ENCODE peak calls at places on chromosome 19, in four cellular contexts. A is neural progenitor cell, Z is lung, X is pancreas. K is an unnamed sample.

GRCh38 chr19:50776131-50776530 is 5.9 kb downstream of the GPR32 start:
- DNase-seq in A (no peak), Z (no peak), X (no peak), K (no peak)

GRCh38 chr19:19034204-19034624 is 811 bp downstream of the ARMC6 start:
- DNase-seq in A (peak), Z (peak), X (no peak), K (no peak)

GRCh38 chr19:19647037-19647835 is 3.8 kb upstream of the GMIP start:
- DNase-seq in A (no peak), Z (no peak), X (no peak), K (no peak)

GRCh38 chr19:15128162-15128770 is 21.1 kb downstream of the SYDE1 start:
- DNase-seq in A (no peak), Z (no peak), X (no peak), K (no peak)

GRCh38 chr19:36837525-36837901 is 674 bp downstream of the ZNF790 start:
- DNase-seq in A (no peak), Z (no peak), X (no peak), K (no peak)

GRCh38 chr19:10517760-10518443 is 655 bp upstream of the S1PR5 start:
- DNase-seq in A (peak), Z (no peak), X (no peak), K (no peak)

GRCh38 chr19:6734096-6734696 is 3.2 kb downstream of the GPR108 start:
- DNase-seq in A (no peak), Z (peak), X (no peak), K (peak)

GRCh38 chr19:56842421-56842820 is 1.9 kb upstream of the PEG3 start:
- DNase-seq in A (no peak), Z (no peak), X (no peak), K (no peak)

GRCh38 chr19:19488875-19489690 is 26.3 kb downstream of the TSSK6 start:
- DNase-seq in A (peak), Z (peak), X (peak), K (peak)

GRCh38 chr19:33269016-33269415 is 33.3 kb downstream of the CEBPA start:
- DNase-seq in A (no peak), Z (no peak), X (no peak), K (no peak)

GRCh38 chr19:45130888-45131615 is 29.7 kb downstream of the NKPD1 start:
- DNase-seq in A (peak), Z (no peak), X (no peak), K (no peak)

GRCh38 chr19:10061717-10062310 is 24.3 kb upstream of the SHFL start:
- DNase-seq in A (peak), Z (no peak), X (no peak), K (no peak)

GRCh38 chr19:41532526-41532925 is 43.4 kb upstream of the CEACAM21 start:
- DNase-seq in A (no peak), Z (no peak), X (no peak), K (no peak)

GRCh38 chr19:8567522-8568172 is 9.6 kb downstream of the MYO1F start:
- DNase-seq in A (no peak), Z (peak), X (no peak), K (peak)

GRCh38 chr19:21748088-21748487 is 19.3 kb downstream of the ZNF100 start:
- DNase-seq in A (no peak), Z (no peak), X (no peak), K (no peak)

GRCh38 chr19:47714339-47714738 is 1.1 kb downstream of the EHD2 start:
- DNase-seq in A (no peak), Z (no peak), X (no peak), K (no peak)

GRCh38 chr19:41175825-41176734 is 16.9 kb upstream of the CYP2S1 start:
- DNase-seq in A (peak), Z (peak), X (no peak), K (peak)

GRCh38 chr19:38656171-38656981 is 8.9 kb downstream of the ACTN4 start:
- DNase-seq in A (no peak), Z (no peak), X (no peak), K (no peak)

GRCh38 chr19:48920949-48921348 is 12.6 kb upstream of the DHDH start:
- DNase-seq in A (no peak), Z (no peak), X (no peak), K (no peak)

GRCh38 chr19:27673986-27674385 is 1539.0 kb downstream of the UQCRFS1 start:
- DNase-seq in A (no peak), Z (no peak), X (no peak), K (no peak)

GRCh38 chr19:55657004-55657747 is 2.3 kb downstream of the U2AF2 start:
- DNase-seq in A (no peak), Z (no peak), X (peak), K (no peak)

GRCh38 chr19:49802836-49803528 is 10.1 kb downstream of the FUZ start:
- DNase-seq in A (no peak), Z (no peak), X (peak), K (no peak)

GRCh38 chr19:54029930-54030490 is 33.7 kb downstream of the VSTM1 start:
- DNase-seq in A (peak), Z (peak), X (peak), K (no peak)

GRCh38 chr19:47253467-47253881 is 2.9 kb upstream of the CCDC9 start:
- DNase-seq in A (no peak), Z (no peak), X (no peak), K (no peak)

GRCh38 chr19:10335149-10336053 is 2.1 kb upstream of the RAVER1 start:
- DNase-seq in A (no peak), Z (no peak), X (no peak), K (peak)

GRCh38 chr19:49335071-49335783 is at the start of gene CD37:
- DNase-seq in A (no peak), Z (no peak), X (no peak), K (no peak)

GRCh38 chr19:33426621-33427475 is 53.3 kb downstream of the CEBPG start:
- DNase-seq in A (no peak), Z (no peak), X (no peak), K (no peak)

GRCh38 chr19:32318884-32319520 is 26.4 kb upstream of the ZNF507 start:
- DNase-seq in A (peak), Z (no peak), X (no peak), K (no peak)

GRCh38 chr19:47523473-47523872 is 8.6 kb upstream of the NAPA start:
- DNase-seq in A (no peak), Z (no peak), X (no peak), K (no peak)

GRCh38 chr19:50677636-50678035 is 28.4 kb downstream of the C19orf81 start:
- DNase-seq in A (no peak), Z (no peak), X (no peak), K (no peak)

GRCh38 chr19:16896913-16897571 is 8.2 kb downstream of the F2RL3 start:
- DNase-seq in A (peak), Z (peak), X (peak), K (peak)

GRCh38 chr19:43699506-43700367 is 16.1 kb upstream of the IRGC start:
- DNase-seq in A (peak), Z (no peak), X (no peak), K (peak)

GRCh38 chr19:14395710-14396338 is 14.6 kb downstream of the ADGRE5 start:
- DNase-seq in A (no peak), Z (no peak), X (no peak), K (no peak)

GRCh38 chr19:18008814-18009213 is 844 bp downstream of the ARRDC2 start:
- DNase-seq in A (no peak), Z (no peak), X (no peak), K (no peak)

GRCh38 chr19:18007605-18007938 is 398 bp upstream of the ARRDC2 start:
- DNase-seq in A (no peak), Z (no peak), X (no peak), K (no peak)

GRCh38 chr19:18007939-18008673 is at the start of gene ARRDC2:
- DNase-seq in A (peak), Z (peak), X (peak), K (peak)

GRCh38 chr19:18009412-18010066 is 1.6 kb downstream of the ARRDC2 start:
- DNase-seq in A (no peak), Z (no peak), X (no peak), K (no peak)

GRCh38 chr19:18010149-18010548 is 2.2 kb downstream of the ARRDC2 start:
- DNase-seq in A (no peak), Z (no peak), X (no peak), K (no peak)
- H3K27ac ChIP-seq in A (no peak), Z (no peak), X (no peak), K (no peak)

DNA sequence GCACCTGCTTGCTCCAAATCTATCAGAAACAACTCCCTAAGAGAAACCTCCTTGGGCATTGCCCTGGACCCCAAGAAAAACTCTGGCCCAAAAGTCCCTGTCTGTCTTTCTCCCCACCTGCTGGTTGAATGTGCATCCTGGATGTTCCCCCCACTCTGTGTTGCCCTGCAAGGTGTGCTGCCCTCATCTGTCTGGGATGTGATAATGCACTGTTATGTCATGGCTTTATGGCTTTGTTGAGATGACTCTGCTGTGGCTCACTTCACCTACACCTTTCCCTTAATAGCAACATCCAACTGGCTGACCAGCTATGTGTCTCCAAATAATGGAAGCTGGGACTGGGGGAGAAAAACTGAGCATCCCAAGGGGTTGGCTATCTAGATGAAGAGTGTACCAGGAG is 2.6 kb downstream of the ZNF20 start:
- DNase-seq in A (no peak), Z (no peak), X (no peak), K (no peak)
- TF ChIP-seq CTCF in A (no peak), Z (no peak), X (no peak), K (peak)

GRCh38 chr19:35644987-35645679 is 3.0 kb upstream of the COX6B1 start:
- DNase-seq in A (peak), Z (peak), X (peak), K (peak)
- H3K27ac ChIP-seq in A (no peak), Z (peak), X (peak), K (peak)

DNA sequence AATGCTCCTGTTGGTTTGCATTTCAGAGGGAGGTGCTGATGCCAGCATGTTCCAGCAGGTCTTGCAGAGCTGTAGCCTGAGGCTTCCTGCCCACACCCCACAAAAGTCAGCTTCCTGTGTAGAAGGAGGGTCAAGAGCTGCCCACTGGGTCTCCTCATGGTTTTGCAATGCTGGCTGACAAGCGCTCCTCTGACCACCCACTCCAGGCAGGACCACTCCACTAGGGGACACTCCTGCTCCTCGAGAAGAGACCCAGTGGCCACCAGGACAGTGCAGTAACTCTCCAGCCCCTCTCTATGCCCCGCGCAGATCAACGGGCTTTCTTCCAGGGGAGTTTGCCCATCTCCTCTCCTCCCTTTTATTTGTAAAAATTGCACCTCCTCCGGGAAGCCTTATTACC is 72.9 kb upstream of the UQCRFS1 start:
- DNase-seq in A (peak), Z (no peak), X (no peak), K (no peak)
- TF ChIP-seq CTCF in A (peak), Z (no peak), X (no peak), K (no peak)

GRCh38 chr19:5545984-5546383 is 21.8 kb downstream of the TINCR start:
- DNase-seq in A (no peak), Z (no peak), X (no peak), K (no peak)

GRCh38 chr19:5545051-5545450 is 22.7 kb downstream of the TINCR start:
- DNase-seq in A (no peak), Z (no peak), X (no peak), K (no peak)

GRCh38 chr19:5542665-5543064 is 25.1 kb downstream of the TINCR start:
- DNase-seq in A (peak), Z (no peak), X (no peak), K (no peak)

GRCh38 chr19:5547881-5548280 is 19.9 kb downstream of the TINCR start:
- DNase-seq in A (peak), Z (no peak), X (no peak), K (no peak)
- H3K27ac ChIP-seq in A (no peak), Z (no peak), X (no peak), K (no peak)

GRCh38 chr19:5534787-5535586 is 32.8 kb downstream of the TINCR start:
- DNase-seq in A (no peak), Z (no peak), X (no peak), K (no peak)
- TF ChIP-seq CTCF in A (peak), Z (no peak), X (no peak), K (peak)

DNA sequence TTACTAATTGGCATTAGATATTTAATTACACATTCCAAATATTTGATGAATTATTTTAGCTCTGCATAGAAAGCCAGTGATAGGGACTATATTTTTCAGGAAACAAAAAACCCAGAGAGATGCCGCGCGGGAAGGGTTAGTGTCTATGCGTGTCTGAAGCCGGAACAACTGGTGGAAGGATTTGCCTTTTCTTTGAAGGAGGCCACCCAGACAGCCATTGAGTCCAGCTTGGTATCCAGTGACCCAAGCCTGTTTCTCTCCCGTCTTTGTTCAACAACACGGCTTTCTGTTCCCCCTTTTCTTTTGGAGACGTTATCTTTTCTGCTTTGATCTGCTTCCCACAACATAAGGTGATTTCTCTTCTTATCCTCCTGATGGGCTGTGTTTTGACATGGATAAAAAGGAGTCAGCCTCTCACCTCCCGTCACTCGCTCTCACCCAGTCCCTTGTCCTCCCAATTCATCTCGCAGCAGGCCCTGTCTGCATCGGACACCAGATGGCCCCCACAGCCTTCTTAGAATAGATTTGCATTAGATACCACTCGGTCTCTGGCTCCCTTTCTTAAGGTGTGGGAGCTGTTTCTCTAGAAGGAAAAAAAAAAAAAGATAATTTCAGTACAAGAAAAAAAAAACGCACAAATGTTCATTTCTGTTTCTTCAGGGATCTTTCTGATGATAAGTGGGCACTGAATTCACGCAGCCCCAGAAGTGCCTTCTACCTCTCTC is 361.8 kb downstream of the ZNF536 start:
- DNase-seq in A (peak), Z (no peak), X (no peak), K (no peak)
- H3K27ac ChIP-seq in A (no peak), Z (no peak), X (no peak), K (no peak)

GRCh38 chr19:1745589-1746031 is 7.7 kb upstream of the ONECUT3 start:
- DNase-seq in A (peak), Z (no peak), X (no peak), K (no peak)

GRCh38 chr19:1744133-1744665 is 9.1 kb upstream of the ONECUT3 start:
- DNase-seq in A (no peak), Z (no peak), X (no peak), K (no peak)

GRCh38 chr19:1746401-1747284 is 6.7 kb upstream of the ONECUT3 start:
- DNase-seq in A (no peak), Z (no peak), X (no peak), K (no peak)

GRCh38 chr19:1742989-1743696 is 10.2 kb upstream of the ONECUT3 start:
- DNase-seq in A (no peak), Z (no peak), X (no peak), K (no peak)

DNA sequence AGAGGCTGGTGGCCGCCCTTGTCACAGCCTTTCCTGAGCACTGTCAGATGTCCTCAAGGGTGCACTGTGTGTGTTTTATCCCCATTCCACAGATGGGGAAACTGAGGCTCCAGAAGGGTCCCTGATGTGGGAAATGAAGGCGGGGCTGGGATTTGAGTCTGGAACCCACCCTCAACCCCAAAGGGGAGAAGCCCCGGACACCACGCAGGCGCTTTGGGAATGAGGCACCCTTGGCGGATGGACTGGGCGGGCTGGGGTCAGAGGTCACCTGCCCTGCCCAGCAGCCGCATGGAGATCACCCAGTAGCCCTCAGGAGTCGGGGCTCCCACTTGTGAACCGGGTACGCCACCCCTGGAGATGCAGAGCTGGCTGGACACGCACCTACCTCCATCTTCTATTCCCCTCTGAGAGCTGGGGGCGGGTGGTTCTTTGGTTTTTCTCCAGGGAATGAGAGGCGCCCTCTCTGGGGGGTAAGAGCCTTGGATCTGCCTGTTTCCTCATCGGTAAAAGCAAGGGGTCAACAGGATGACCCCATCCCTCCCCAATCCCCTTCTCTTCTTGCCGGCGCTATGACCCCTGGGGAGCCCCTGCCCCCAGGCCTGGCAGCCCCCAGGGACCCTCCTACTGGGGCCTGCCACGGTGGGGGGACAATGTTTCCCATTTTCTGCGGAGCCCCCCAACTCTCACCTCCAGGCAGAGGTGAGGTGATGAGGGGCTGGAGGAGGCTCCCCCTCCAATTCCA is 8.3 kb upstream of the ONECUT3 start:
- DNase-seq in A (no peak), Z (no peak), X (no peak), K (no peak)
- TF ChIP-seq CTCF in A (no peak), Z (no peak), X (no peak), K (no peak)

DNA sequence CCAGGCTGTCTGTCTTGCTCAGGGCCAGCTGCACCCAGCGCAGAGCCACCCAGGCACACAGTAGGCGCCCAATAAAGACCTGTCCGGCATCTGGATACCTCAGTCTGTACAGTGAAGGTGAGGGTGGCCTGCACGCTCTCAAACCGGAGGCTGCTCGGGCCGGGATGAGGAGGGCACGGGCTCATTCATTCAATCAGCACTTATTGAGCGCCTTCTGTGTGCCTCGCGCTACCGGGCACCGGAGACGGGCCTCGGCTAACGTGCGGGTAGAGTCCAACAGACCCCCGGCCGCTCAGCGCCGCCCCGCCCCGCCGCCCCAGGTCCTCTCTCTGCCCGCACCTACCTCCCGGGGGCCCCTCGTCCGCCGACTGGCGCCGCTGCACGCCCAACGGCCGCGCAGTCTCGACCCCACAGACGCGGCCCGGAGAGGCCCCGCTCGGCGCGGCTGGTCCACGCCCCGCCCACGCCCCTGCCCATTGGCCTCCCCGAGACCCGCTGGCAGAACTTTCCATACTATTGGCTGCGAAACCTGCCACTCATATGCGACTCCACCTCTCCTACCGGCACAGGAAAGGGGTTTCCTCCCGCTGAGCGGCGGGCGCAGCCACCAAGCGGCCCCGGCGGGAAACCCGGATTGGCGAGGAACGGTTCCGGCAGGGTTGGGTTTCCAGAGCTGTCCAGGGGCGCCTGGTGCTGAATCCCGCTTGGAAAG is at the start of gene SLC39A3:
- DNase-seq in A (peak), Z (peak), X (peak), K (peak)
- H3K27ac ChIP-seq in A (no peak), Z (no peak), X (peak), K (peak)